ENCODE peak calls at places on chromosomes 13 and 19, in six cellular contexts. J is occipital lobe, U is erythroblast, G is esophagus muscularis mucosa, E is BJ, K is thoracic aorta. Z is an unnamed sample.
A peak's percentile ranks its signal among the peaks of the same experiment; 100 is the strongest.

GRCh38 chr13:106151056-106151699 is 384.3 kb downstream of the EFNB2 start:
- DNase-seq in U (no peak), K (no peak), G (no peak), J (no peak), E (peak; percentile 74), Z (no peak)

GRCh38 chr19:56692496-56692895 is 20.9 kb upstream of the ZNF835 start:
- DNase-seq in K (no peak), J (peak; percentile 63), E (no peak), G (no peak), U (no peak), Z (no peak)

GRCh38 chr19:40596608-40597328 is 4.4 kb upstream of the LTBP4 start:
- DNase-seq in G (no peak), J (no peak), U (peak; percentile 54), E (no peak), K (no peak), Z (peak; percentile 81)

GRCh38 chr13:91747164-91747563 is 348.7 kb downstream of the GPC5 start:
- DNase-seq in K (no peak), G (no peak), U (no peak), E (no peak), J (no peak), Z (no peak)

GRCh38 chr13:40692946-40693345 is 26.5 kb upstream of the FOXO1 start:
- DNase-seq in K (no peak), E (no peak), J (no peak), G (peak; percentile 14), U (no peak), Z (no peak)

GRCh38 chr19:13401388-13401787 is 104.9 kb downstream of the CACNA1A start:
- DNase-seq in K (no peak), J (no peak), U (peak; percentile 4), G (no peak), E (no peak), Z (no peak)

GRCh38 chr19:49860716-49861100 is 6.7 kb downstream of the PNKP start:
- DNase-seq in E (no peak), J (no peak), G (no peak), U (no peak), K (no peak), Z (no peak)

GRCh38 chr13:40776681-40777165 is 5.7 kb upstream of the MRPS31 start:
- DNase-seq in E (no peak), G (no peak), U (peak; percentile 52), J (no peak), K (no peak), Z (peak; percentile 27)

GRCh38 chr19:870963-871401 is 11.5 kb downstream of the CFD start:
- DNase-seq in E (no peak), K (no peak), J (no peak), U (no peak), G (no peak), Z (peak; percentile 74)

GRCh38 chr19:10390652-10391286 is 10.4 kb upstream of the TYK2 start:
- DNase-seq in K (no peak), U (peak; percentile 91), G (no peak), E (no peak), J (no peak), Z (peak; percentile 65)

GRCh38 chr19:10797078-10797477 is 38.9 kb downstream of the TMED1 start:
- DNase-seq in K (no peak), J (no peak), E (no peak), G (no peak), U (no peak), Z (no peak)

GRCh38 chr19:1747285-1748114 is 5.8 kb upstream of the ONECUT3 start:
- DNase-seq in G (no peak), J (no peak), U (no peak), E (peak; percentile 19), K (no peak), Z (no peak)

Z was measured in left cardiac atrium.